ENCODE peak calls at places on chromosomes 3 and 15, in six cellular contexts. F is A673, J is skeletal muscle cell, K is tibial nerve, U is PC-3, R is A549. A is an unnamed sample.

GRCh38 chr3:179036626-179037300 is 34.8 kb downstream of the ZMAT3 start:
- DNase-seq in F (no peak), J (no peak), K (no peak), U (no peak), R (no peak), A (no peak)

GRCh38 chr15:44289352-44289790 is 852 bp downstream of the GOLM2 start:
- DNase-seq in F (no peak), J (no peak), K (no peak), U (peak), R (no peak), A (no peak)

GRCh38 chr15:70315431-70315830 is 217.7 kb upstream of the TLE3 start:
- DNase-seq in F (no peak), J (no peak), K (no peak), U (no peak), R (no peak), A (no peak)

GRCh38 chr3:129613205-129613740 is 6.8 kb upstream of the PLXND1 start:
- DNase-seq in F (no peak), J (no peak), K (no peak), U (no peak), R (no peak), A (no peak)

GRCh38 chr15:92091155-92091734 is 237.7 kb downstream of the SLCO3A1 start:
- DNase-seq in F (peak), J (no peak), K (peak), U (peak), R (peak), A (no peak)

GRCh38 chr3:119195151-119195476 is 21.7 kb downstream of the UPK1B start:
- DNase-seq in F (no peak), J (no peak), K (no peak), U (no peak), R (no peak), A (no peak)

GRCh38 chr3:135516143-135516542 is 449.4 kb upstream of the PPP2R3A start:
- DNase-seq in F (peak), J (no peak), K (no peak), U (peak), R (peak), A (no peak)

GRCh38 chr15:69460481-69460880 is 7.9 kb downstream of the RPLP1 start:
- DNase-seq in F (no peak), J (no peak), K (no peak), U (no peak), R (no peak), A (no peak)

GRCh38 chr15:89814112-89814742 is 425 bp downstream of the ANPEP start:
- DNase-seq in F (no peak), J (no peak), K (no peak), U (no peak), R (no peak), A (peak)

GRCh38 chr3:149736180-149737100 is 15.8 kb downstream of the COMMD2 start:
- DNase-seq in F (no peak), J (peak), K (no peak), U (peak), R (peak), A (no peak)

GRCh38 chr3:158702815-158703481 is 29.3 kb downstream of the RARRES1 start:
- DNase-seq in F (no peak), J (no peak), K (no peak), U (peak), R (no peak), A (no peak)

GRCh38 chr15:90141646-90142045 is 39.4 kb upstream of the IDH2 start:
- DNase-seq in F (no peak), J (no peak), K (no peak), U (peak), R (no peak), A (peak)

GRCh38 chr3:40681658-40682055 is 156.9 kb downstream of the ZNF621 start:
- DNase-seq in F (no peak), J (no peak), K (no peak), U (no peak), R (no peak), A (no peak)

GRCh38 chr3:47404955-47405790 is 24.4 kb downstream of the PTPN23 start:
- DNase-seq in F (no peak), J (no peak), K (peak), U (no peak), R (no peak), A (no peak)

GRCh38 chr3:189937302-189938255 is 183.1 kb downstream of the P3H2 start:
- DNase-seq in F (no peak), J (peak), K (no peak), U (peak), R (peak), A (no peak)

GRCh38 chr15:80929225-80929624 is 60.4 kb downstream of the MESD start:
- DNase-seq in F (no peak), J (no peak), K (no peak), U (peak), R (no peak), A (no peak)

GRCh38 chr3:105801397-105801796 is 67.4 kb downstream of the CBLB start:
- DNase-seq in F (no peak), J (no peak), K (no peak), U (no peak), R (no peak), A (no peak)

GRCh38 chr3:29552036-29552435 is 271.2 kb downstream of the RBMS3 start:
- DNase-seq in F (no peak), J (no peak), K (no peak), U (no peak), R (no peak), A (no peak)

GRCh38 chr3:171218069-171218468 is 191.5 kb upstream of the SLC2A2 start:
- DNase-seq in F (no peak), J (no peak), K (no peak), U (no peak), R (no peak), A (no peak)

GRCh38 chr15:29613951-29614382 is 208.3 kb downstream of the TJP1 start:
- DNase-seq in F (peak), J (no peak), K (no peak), U (peak), R (peak), A (no peak)

GRCh38 chr15:30670056-30670455 is 44.1 kb downstream of the ARHGAP11B start:
- DNase-seq in F (no peak), J (no peak), K (no peak), U (no peak), R (no peak), A (no peak)

GRCh38 chr3:130111185-130111864 is 29.7 kb downstream of the ALG1L2 start:
- DNase-seq in F (peak), J (peak), K (peak), U (peak), R (peak), A (peak)

GRCh38 chr3:163129287-163129686 is 1632.7 kb downstream of the OTOL1 start:
- DNase-seq in F (no peak), J (no peak), K (no peak), U (no peak), R (no peak), A (no peak)

GRCh38 chr3:104989878-104990277 is 376.8 kb upstream of the ALCAM start:
- DNase-seq in F (no peak), J (no peak), K (no peak), U (no peak), R (no peak), A (no peak)

GRCh38 chr15:25345943-25346342 is 92.9 kb downstream of the UBE3A start:
- DNase-seq in F (no peak), J (no peak), K (peak), U (no peak), R (no peak), A (no peak)

GRCh38 chr15:60396560-60396963 is 1.2 kb downstream of the ANXA2 start:
- DNase-seq in F (no peak), J (no peak), K (no peak), U (no peak), R (peak), A (no peak)

GRCh38 chr15:39591896-39592315 is 11.0 kb downstream of the THBS1 start:
- DNase-seq in F (no peak), J (no peak), K (no peak), U (no peak), R (no peak), A (no peak)

GRCh38 chr3:48077835-48078234 is 61.6 kb upstream of the MAP4 start:
- DNase-seq in F (no peak), J (no peak), K (no peak), U (peak), R (no peak), A (no peak)

GRCh38 chr15:69410290-69410874 is 3.8 kb upstream of the KIF23 start:
- DNase-seq in F (peak), J (no peak), K (no peak), U (peak), R (peak), A (no peak)

GRCh38 chr3:40717471-40717870 is 192.7 kb downstream of the ZNF621 start:
- DNase-seq in F (no peak), J (no peak), K (no peak), U (no peak), R (no peak), A (no peak)

GRCh38 chr3:39577541-39577940 is 110.1 kb downstream of the MOBP start:
- DNase-seq in F (no peak), J (no peak), K (no peak), U (no peak), R (no peak), A (no peak)

GRCh38 chr3:111803123-111803593 is 55.9 kb upstream of the PHLDB2 start:
- DNase-seq in F (peak), J (peak), K (peak), U (peak), R (peak), A (no peak)

GRCh38 chr15:42511010-42511396 is 15.6 kb downstream of the SNAP23 start:
- DNase-seq in F (no peak), J (no peak), K (no peak), U (no peak), R (no peak), A (no peak)
- H3K4me3 ChIP-seq in F (no peak), J (no peak), K (no peak), U (no peak), R (no peak), A (peak)

DNA sequence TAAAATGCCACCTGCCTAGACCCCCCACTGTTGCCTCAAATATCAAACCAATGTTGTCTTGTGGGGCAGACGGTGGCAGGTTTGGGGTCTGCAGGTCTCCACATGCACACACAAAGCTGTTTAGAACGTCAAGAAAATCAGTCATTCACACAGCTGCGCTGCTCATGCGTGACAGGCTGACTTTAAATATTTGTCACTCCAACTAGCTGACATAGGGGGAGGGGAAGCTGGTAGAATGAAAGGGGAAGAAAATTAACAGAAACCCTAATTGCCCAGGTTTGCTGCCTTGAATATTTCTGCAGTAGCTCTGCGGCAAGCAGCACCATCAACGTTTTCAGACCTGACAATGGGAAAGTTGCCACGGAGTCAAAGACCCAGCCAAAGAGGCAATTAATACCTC is 201.8 kb downstream of the ABHD5 start:
- DNase-seq in F (no peak), J (no peak), K (no peak), U (no peak), R (no peak), A (peak)
- H3K4me3 ChIP-seq in F (no peak), J (no peak), K (no peak), U (no peak), R (no peak), A (no peak)

DNA sequence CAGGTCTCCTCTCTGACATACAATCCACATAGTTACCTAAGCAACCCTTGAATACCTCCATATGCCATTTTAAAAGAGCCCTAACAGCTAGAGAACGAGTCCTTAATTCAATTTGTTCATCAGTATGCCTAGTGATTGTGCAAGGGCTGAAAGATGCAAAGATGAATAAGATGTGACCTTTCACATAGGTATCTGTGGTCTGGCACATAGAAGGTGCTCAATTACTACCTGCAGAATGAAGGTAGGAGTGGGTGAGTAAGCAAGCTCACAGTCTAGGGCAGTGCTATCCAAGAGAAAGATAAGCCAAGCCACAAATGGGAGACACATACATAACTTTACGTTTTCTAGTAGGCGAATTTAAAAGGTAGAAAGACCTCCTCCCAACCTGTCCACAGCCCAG is 157.9 kb downstream of the OSBPL10 start:
- DNase-seq in F (no peak), J (no peak), K (no peak), U (peak), R (no peak), A (no peak)
- H3K4me3 ChIP-seq in F (no peak), J (no peak), K (no peak), U (no peak), R (no peak), A (no peak)

GRCh38 chr15:98547741-98548166 is 100.6 kb upstream of the IGF1R start:
- DNase-seq in F (peak), J (no peak), K (peak), U (no peak), R (no peak), A (no peak)

GRCh38 chr15:98549741-98550140 is 98.6 kb upstream of the IGF1R start:
- DNase-seq in F (no peak), J (no peak), K (no peak), U (no peak), R (no peak), A (no peak)

GRCh38 chr15:98548172-98548971 is 100.0 kb upstream of the IGF1R start:
- DNase-seq in F (peak), J (peak), K (peak), U (no peak), R (peak), A (peak)

GRCh38 chr15:98547255-98547654 is 101.1 kb upstream of the IGF1R start:
- DNase-seq in F (no peak), J (no peak), K (no peak), U (no peak), R (no peak), A (peak)

DNA sequence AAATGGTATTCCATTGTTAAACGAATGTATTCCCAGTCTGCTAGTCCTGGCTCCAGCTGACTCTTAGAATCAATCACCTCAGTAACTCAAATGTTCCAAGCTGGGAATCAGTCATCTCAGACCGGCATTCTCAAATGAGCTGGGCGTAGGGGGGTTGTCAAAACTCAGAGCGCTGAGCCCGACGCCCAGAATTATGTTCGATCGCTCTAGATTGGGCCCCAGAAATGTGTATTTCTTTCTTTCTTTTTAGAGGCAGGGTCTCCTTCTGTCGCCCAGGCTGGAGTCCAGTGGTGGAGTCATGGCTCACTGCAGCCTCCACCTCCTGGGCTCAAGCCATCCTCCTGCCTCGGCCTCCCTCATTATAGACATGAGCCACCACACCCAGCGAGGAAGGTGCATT is 99.3 kb upstream of the IGF1R start:
- DNase-seq in F (no peak), J (no peak), K (no peak), U (no peak), R (no peak), A (no peak)
- H3K4me3 ChIP-seq in F (peak), J (peak), K (peak), U (no peak), R (peak), A (no peak)

GRCh38 chr15:41610048-41610447 is 50.2 kb upstream of the MGA start:
- DNase-seq in F (no peak), J (no peak), K (no peak), U (peak), R (no peak), A (no peak)
- H3K4me3 ChIP-seq in F (no peak), J (no peak), K (no peak), U (peak), R (no peak), A (no peak)

A was measured in HL-60.